ENCODE peak calls at places on chromosomes 11 and 22, in four cellular contexts. I is PC-9, G is mesenchymal stem cell, O is breast epithelium. V is an unnamed sample.

GRCh38 chr11:8934735-8935478 is 2.2 kb upstream of the C11orf16 start:
- DNase-seq in I (peak), G (peak), O (no peak), V (no peak)

GRCh38 chr22:37291559-37292298 is 9.4 kb downstream of the CYTH4 start:
- DNase-seq in O (no peak), I (no peak), G (no peak), V (no peak)

GRCh38 chr11:122439911-122440782 is 215.4 kb upstream of the UBASH3B start:
- DNase-seq in O (no peak), I (no peak), G (peak), V (no peak)

GRCh38 chr22:31218565-31219262 is 6.6 kb downstream of the LIMK2 start:
- DNase-seq in O (no peak), G (no peak), I (no peak), V (no peak)

GRCh38 chr22:37455896-37456295 is 28.6 kb upstream of the ELFN2 start:
- DNase-seq in I (no peak), G (peak), O (no peak), V (no peak)

GRCh38 chr22:41367039-41367679 is 14.6 kb upstream of the TEF start:
- DNase-seq in O (peak), G (peak), I (peak), V (peak)

GRCh38 chr11:19253149-19253540 is 12.4 kb upstream of the E2F8 start:
- DNase-seq in G (no peak), I (no peak), O (no peak), V (no peak)

GRCh38 chr22:22753526-22754267 is 109.3 kb downstream of the GGTLC2 start:
- DNase-seq in I (peak), O (no peak), G (peak), V (no peak)

GRCh38 chr11:19455731-19456130 is 215.0 kb upstream of the E2F8 start:
- DNase-seq in I (no peak), O (no peak), G (no peak), V (no peak)

GRCh38 chr11:130624946-130625345 is 176.5 kb downstream of the ADAMTS15 start:
- DNase-seq in G (peak), I (no peak), O (no peak), V (no peak)

GRCh38 chr11:70029115-70029830 is 48.8 kb upstream of the ANO1 start:
- DNase-seq in G (no peak), O (no peak), I (no peak), V (no peak)

GRCh38 chr11:106523921-106524320 is 446.5 kb downstream of the AASDHPPT start:
- DNase-seq in G (no peak), I (no peak), O (no peak), V (no peak)

GRCh38 chr11:125166347-125166841 is 1.8 kb downstream of the PKNOX2 start:
- DNase-seq in G (peak), O (no peak), I (no peak), V (no peak)

GRCh38 chr11:34050967-34051348 is 573 bp upstream of the CAPRIN1 start:
- DNase-seq in O (no peak), G (peak), I (peak), V (no peak)

GRCh38 chr22:36164621-36165020 is 4.1 kb upstream of the APOL3 start:
- DNase-seq in G (no peak), I (no peak), O (no peak), V (no peak)

GRCh38 chr22:49573109-49573765 is 254.4 kb downstream of the BRD1 start:
- DNase-seq in I (no peak), O (no peak), G (no peak), V (no peak)

GRCh38 chr11:71342116-71342515 is 89.7 kb upstream of the SHANK2 start:
- DNase-seq in I (no peak), G (peak), O (no peak), V (peak)

GRCh38 chr22:37027556-37027955 is 8.0 kb downstream of the MPST start:
- DNase-seq in I (no peak), O (no peak), G (no peak), V (no peak)

GRCh38 chr11:10164621-10165020 is 129.4 kb downstream of the SBF2 start:
- DNase-seq in I (no peak), G (peak), O (no peak), V (no peak)

GRCh38 chr11:94769897-94770296 is 1.7 kb downstream of the AMOTL1 start:
- DNase-seq in I (no peak), O (no peak), G (no peak), V (no peak)

GRCh38 chr11:2508793-2509192 is 64.0 kb downstream of the KCNQ1 start:
- DNase-seq in I (no peak), G (no peak), O (no peak), V (no peak)

GRCh38 chr11:2507945-2508749 is 63.3 kb downstream of the KCNQ1 start:
- DNase-seq in G (no peak), O (no peak), I (no peak), V (no peak)

GRCh38 chr11:2510626-2511402 is 66.0 kb downstream of the KCNQ1 start:
- DNase-seq in G (no peak), I (no peak), O (no peak), V (no peak)

GRCh38 chr11:2509481-2510001 is 64.7 kb downstream of the KCNQ1 start:
- DNase-seq in I (no peak), G (no peak), O (peak), V (no peak)

DNA sequence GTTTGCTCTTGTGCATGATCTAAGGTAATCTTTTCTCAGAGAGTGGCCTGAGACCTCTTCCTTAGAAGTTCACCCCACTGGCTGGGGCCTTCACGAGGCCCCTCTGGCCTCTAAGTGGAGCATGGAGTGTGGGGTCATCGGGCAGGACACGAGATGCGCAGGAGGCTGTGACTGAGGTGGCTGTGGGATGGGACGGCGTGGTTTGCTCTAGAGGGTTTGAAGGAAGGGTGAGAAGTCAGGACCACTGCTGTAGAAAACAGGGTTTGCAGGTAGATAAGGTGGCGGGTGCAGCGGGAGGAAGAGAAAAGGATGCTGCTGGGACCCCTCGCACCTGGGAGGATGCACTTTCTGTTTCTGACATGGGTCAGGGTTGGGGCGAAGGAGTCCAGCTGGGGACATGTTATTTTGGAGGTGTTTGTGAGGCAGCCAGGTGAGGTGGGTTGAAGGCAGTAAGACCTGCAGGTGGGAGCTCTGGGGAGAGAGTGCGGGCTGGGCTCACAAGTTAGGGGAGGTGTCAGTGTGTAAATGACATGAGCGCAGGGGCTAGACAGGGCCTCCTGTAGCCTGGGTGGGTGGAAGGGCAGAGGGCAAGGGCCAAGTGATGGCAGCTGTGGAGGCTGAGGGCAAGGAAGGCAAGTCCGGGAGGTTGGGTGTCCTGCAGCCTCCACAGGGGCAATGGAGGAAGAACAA is 62.5 kb downstream of the KCNQ1 start:
- DNase-seq in G (no peak), O (no peak), I (no peak), V (no peak)
- H3K27ac ChIP-seq in G (no peak), O (no peak), I (no peak), V (no peak)

DNA sequence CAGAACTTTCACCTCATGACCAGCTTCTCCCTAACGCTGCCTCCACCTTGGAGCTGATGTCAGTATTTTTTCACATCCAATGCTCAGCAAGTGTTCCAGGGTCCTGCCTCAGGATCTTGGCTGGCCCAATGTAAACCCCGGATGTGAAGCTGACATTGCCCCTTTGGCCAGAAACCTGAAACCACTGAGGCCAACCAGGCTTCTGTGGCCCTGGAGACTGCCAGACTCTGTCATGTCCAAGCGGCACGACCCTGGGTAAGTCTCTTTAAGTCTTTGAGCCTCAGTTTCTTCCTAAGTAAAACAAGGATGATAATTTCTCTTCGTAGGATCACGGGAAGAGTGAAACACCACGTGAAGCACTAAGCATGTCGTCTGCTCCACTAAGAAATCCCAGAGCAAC is 22.8 kb downstream of the SERPIND1 start:
- DNase-seq in I (no peak), O (no peak), G (no peak), V (no peak)
- H3K27ac ChIP-seq in I (no peak), O (no peak), G (no peak), V (no peak)

GRCh38 chr11:101362643-101363042 is 221.2 kb downstream of the TRPC6 start:
- DNase-seq in I (no peak), O (no peak), G (no peak), V (no peak)

GRCh38 chr11:101354801-101355200 is 225.2 kb upstream of the PGR start:
- DNase-seq in O (no peak), G (no peak), I (no peak), V (no peak)

GRCh38 chr11:101357771-101358170 is 226.0 kb downstream of the TRPC6 start:
- DNase-seq in G (no peak), I (no peak), O (no peak), V (no peak)
- H3K27ac ChIP-seq in G (no peak), I (no peak), O (no peak), V (no peak)

DNA sequence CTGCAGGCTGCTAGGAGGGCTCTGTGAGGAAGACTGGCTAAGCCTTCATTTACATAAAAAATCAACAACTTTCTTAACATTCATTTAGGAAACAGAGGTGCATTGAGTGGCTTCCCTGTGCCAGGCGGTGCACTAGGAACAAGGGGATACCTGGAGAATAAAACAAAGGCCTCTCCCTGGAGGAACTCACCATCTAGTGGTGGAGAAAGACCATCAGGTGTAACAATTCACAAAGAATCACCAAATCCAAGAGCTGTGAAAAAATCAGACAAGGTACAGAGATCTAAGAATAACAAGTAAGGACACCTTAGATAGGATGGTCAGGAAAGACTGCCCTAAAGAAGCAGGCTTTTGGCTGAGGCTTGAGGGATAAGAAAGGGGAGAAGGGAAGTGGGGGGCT is 40.3 kb downstream of the CSNK2A3 start:
- DNase-seq in O (no peak), G (no peak), I (no peak), V (no peak)
- H3K27ac ChIP-seq in O (no peak), G (no peak), I (no peak), V (peak)

DNA sequence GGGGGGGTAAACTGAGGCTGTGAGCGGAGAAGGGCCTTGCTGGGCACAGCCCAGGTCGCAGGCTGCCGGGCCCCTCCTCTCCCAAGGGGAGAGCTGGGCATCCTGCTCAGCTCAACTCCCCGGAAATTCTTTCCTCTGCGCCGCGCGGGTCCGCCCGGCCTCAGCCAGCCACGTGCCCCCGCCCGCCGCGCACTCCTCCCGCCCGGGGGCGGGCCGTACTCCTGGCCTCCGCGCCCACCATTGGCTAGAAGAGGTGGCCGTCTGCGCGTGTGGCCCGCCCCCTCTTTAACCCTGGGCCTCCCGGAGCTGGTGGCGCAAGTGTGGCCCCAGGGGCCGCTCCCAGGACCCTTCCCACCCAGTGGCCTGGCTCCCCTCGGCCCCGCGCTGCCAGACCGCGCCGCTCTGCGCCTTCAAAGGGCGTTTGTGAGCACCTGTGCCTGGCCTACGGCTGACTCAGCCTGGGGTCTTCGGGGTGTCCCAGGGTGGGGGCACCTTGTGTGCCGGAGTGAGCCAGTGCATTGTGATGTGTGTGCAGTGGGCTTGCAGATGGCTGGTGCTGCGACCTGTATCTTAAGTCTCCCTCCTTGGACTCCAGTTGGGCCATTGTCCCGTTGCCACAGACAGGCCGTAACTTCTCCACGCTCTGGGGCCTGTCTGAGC is 2.0 kb downstream of the MRGPRF start:
- DNase-seq in G (peak), O (peak), I (peak), V (no peak)
- H3K27ac ChIP-seq in G (no peak), O (peak), I (no peak), V (no peak)

DNA sequence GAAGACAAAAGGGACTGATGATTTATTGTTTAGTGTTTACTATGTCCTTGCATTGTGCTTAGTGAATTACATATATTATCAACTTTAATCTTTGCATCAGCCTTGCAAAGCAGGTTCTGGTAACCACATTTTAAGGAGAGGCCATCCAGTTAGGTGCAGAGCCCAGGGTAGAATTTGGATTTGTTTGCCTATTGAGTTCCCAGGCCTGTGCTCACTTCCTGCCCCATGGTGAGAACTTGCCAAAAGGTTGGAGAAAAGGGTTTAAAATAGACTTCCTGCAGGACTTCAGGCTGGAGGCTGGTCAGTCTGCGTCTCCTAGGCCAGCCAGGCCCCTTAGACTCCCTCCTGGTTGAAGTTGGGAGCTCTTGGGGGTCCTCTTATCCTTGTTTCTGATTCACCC is 72.1 kb downstream of the ATXN10 start:
- DNase-seq in O (no peak), I (peak), G (no peak), V (peak)
- H3K27ac ChIP-seq in O (peak), I (peak), G (no peak), V (peak)

DNA sequence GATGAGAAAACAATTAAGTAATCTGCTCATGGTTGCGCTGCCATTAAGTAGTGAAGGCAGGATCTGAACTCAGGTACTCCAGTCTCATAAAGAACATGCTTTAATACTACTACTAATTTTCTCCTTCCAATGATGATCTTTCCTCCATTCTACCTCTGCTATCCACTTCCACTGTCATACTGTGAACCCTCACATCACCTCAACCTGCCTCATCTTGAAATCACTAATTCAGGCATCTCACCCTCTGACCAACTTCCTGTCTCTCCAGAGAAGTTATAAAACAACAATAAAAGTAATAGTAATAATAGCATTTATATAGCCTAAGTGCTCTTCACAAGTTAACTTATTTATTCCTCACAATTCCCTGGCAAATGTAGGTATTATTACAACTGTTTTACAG is 57.1 kb upstream of the PSMA1 start:
- DNase-seq in O (no peak), I (no peak), G (no peak), V (no peak)
- H3K27ac ChIP-seq in O (no peak), I (no peak), G (no peak), V (no peak)

GRCh38 chr11:102304686-102305085 is 12.6 kb upstream of the BIRC3 start:
- DNase-seq in I (no peak), O (no peak), G (no peak), V (no peak)

GRCh38 chr11:102302241-102302640 is 15.0 kb upstream of the BIRC3 start:
- DNase-seq in G (no peak), I (no peak), O (no peak), V (no peak)

GRCh38 chr11:102306048-102306575 is 11.2 kb upstream of the BIRC3 start:
- DNase-seq in O (no peak), I (peak), G (no peak), V (peak)

GRCh38 chr11:102306817-102307814 is 10.2 kb upstream of the BIRC3 start:
- DNase-seq in O (no peak), I (peak), G (no peak), V (no peak)

GRCh38 chr11:102305352-102306047 is 11.8 kb upstream of the BIRC3 start:
- DNase-seq in O (no peak), I (no peak), G (no peak), V (no peak)
- H3K27ac ChIP-seq in O (peak), I (peak), G (no peak), V (peak)